ENCODE peak calls at places on chromosomes 4 and X, in four cellular contexts. One of them, this sample, is unnamed.

GRCh38 chrX:118773782-118774181 is 46.4 kb downstream of the IL13RA1 start:
- DNase-seq in Calu3: peak; percentile 45
- DNase-seq in substantia nigra: no peak
- DNase-seq in epithelial cell of esophagus: peak; percentile 93
- DNase-seq in this sample: no peak

GRCh38 chr4:80112236-80112635 is 39.2 kb upstream of the ANTXR2 start:
- DNase-seq in Calu3: no peak
- DNase-seq in substantia nigra: no peak
- DNase-seq in epithelial cell of esophagus: no peak
- DNase-seq in this sample: no peak

GRCh38 chr4:98686046-98686385 is 27.6 kb upstream of the TSPAN5 start:
- DNase-seq in Calu3: no peak
- DNase-seq in substantia nigra: no peak
- DNase-seq in epithelial cell of esophagus: no peak
- DNase-seq in this sample: no peak

GRCh38 chr4:158209825-158210807 is at the start of gene TMEM144:
- DNase-seq in Calu3: peak; percentile 87
- DNase-seq in substantia nigra: peak; percentile 87
- DNase-seq in epithelial cell of esophagus: peak; percentile 90
- DNase-seq in this sample: peak; percentile 58

GRCh38 chr4:89245459-89245858 is 62.1 kb downstream of the GPRIN3 start:
- DNase-seq in Calu3: no peak
- DNase-seq in substantia nigra: no peak
- DNase-seq in epithelial cell of esophagus: no peak
- DNase-seq in this sample: peak; percentile 47

GRCh38 chrX:45935408-45935807 is 609.8 kb downstream of the ZNF674 start:
- DNase-seq in Calu3: no peak
- DNase-seq in substantia nigra: no peak
- DNase-seq in epithelial cell of esophagus: no peak
- DNase-seq in this sample: no peak

GRCh38 chr4:142473218-142473959 is 372.7 kb downstream of the INPP4B start:
- DNase-seq in Calu3: peak; percentile 66
- DNase-seq in substantia nigra: no peak
- DNase-seq in epithelial cell of esophagus: peak; percentile 46
- DNase-seq in this sample: no peak

GRCh38 chr4:188701952-188702351 is 562.7 kb downstream of the TRIML1 start:
- DNase-seq in Calu3: no peak
- DNase-seq in substantia nigra: no peak
- DNase-seq in epithelial cell of esophagus: no peak
- DNase-seq in this sample: no peak

GRCh38 chr4:1512081-1512737 is 106.0 kb upstream of the NKX1-1 start:
- DNase-seq in Calu3: no peak
- DNase-seq in substantia nigra: no peak
- DNase-seq in epithelial cell of esophagus: no peak
- DNase-seq in this sample: no peak

GRCh38 chr4:163755013-163755412 is 260.5 kb downstream of the TMA16 start:
- DNase-seq in Calu3: no peak
- DNase-seq in substantia nigra: no peak
- DNase-seq in epithelial cell of esophagus: peak; percentile 54
- DNase-seq in this sample: peak; percentile 35

GRCh38 chr4:155442267-155443105 is 65.7 kb upstream of the MAP9 start:
- DNase-seq in Calu3: peak; percentile 81
- DNase-seq in substantia nigra: peak; percentile 10
- DNase-seq in epithelial cell of esophagus: peak; percentile 77
- DNase-seq in this sample: peak; percentile 23

GRCh38 chrX:11525685-11526084 is 140.0 kb downstream of the ARHGAP6 start:
- DNase-seq in Calu3: no peak
- DNase-seq in substantia nigra: no peak
- DNase-seq in epithelial cell of esophagus: no peak
- DNase-seq in this sample: no peak

GRCh38 chr4:78517050-78517652 is 34.4 kb upstream of the ANXA3 start:
- DNase-seq in Calu3: no peak
- DNase-seq in substantia nigra: no peak
- DNase-seq in epithelial cell of esophagus: peak; percentile 53
- DNase-seq in this sample: no peak

GRCh38 chr4:165472943-165473676 is 94.3 kb downstream of the CPE start:
- DNase-seq in Calu3: no peak
- DNase-seq in substantia nigra: no peak
- DNase-seq in epithelial cell of esophagus: no peak
- DNase-seq in this sample: no peak

GRCh38 chrX:16511776-16512400 is 138.1 kb upstream of the S100G start:
- DNase-seq in Calu3: no peak
- DNase-seq in substantia nigra: no peak
- DNase-seq in epithelial cell of esophagus: no peak
- DNase-seq in this sample: no peak

GRCh38 chrX:130799393-130799792 is 103.6 kb downstream of the ENOX2 start:
- DNase-seq in Calu3: no peak
- DNase-seq in substantia nigra: no peak
- DNase-seq in epithelial cell of esophagus: peak; percentile 47
- DNase-seq in this sample: no peak

GRCh38 chrX:120357186-120357585 is 4.7 kb upstream of the ATP1B4 start:
- DNase-seq in Calu3: no peak
- DNase-seq in substantia nigra: no peak
- DNase-seq in epithelial cell of esophagus: no peak
- DNase-seq in this sample: no peak

GRCh38 chrX:12984629-12985303 is 9.9 kb downstream of the TMSB4X start:
- DNase-seq in Calu3: peak; percentile 85
- DNase-seq in substantia nigra: no peak
- DNase-seq in epithelial cell of esophagus: peak; percentile 81
- DNase-seq in this sample: peak; percentile 98

GRCh38 chrX:2336181-2336580 is 164.6 kb downstream of the DHRSX start:
- DNase-seq in Calu3: no peak
- DNase-seq in substantia nigra: no peak
- DNase-seq in epithelial cell of esophagus: no peak
- DNase-seq in this sample: no peak

GRCh38 chr4:5292091-5292490 is 240.8 kb downstream of the STK32B start:
- DNase-seq in Calu3: no peak
- DNase-seq in substantia nigra: no peak
- DNase-seq in epithelial cell of esophagus: no peak
- DNase-seq in this sample: no peak

GRCh38 chrX:129581904-129582303 is 41.8 kb downstream of the OCRL start:
- DNase-seq in Calu3: no peak
- DNase-seq in substantia nigra: no peak
- DNase-seq in epithelial cell of esophagus: no peak
- DNase-seq in this sample: no peak

GRCh38 chrX:149830192-149830873 is 48.6 kb downstream of the MAGEA9 start:
- DNase-seq in Calu3: no peak
- DNase-seq in substantia nigra: no peak
- DNase-seq in epithelial cell of esophagus: peak; percentile 9
- DNase-seq in this sample: peak; percentile 13

GRCh38 chr4:60780874-60781273 is 419.3 kb upstream of the ADGRL3 start:
- DNase-seq in Calu3: no peak
- DNase-seq in substantia nigra: no peak
- DNase-seq in epithelial cell of esophagus: peak; percentile 63
- DNase-seq in this sample: no peak

GRCh38 chr4:147760695-147761094 is 28.8 kb downstream of the ARHGAP10 start:
- DNase-seq in Calu3: peak; percentile 11
- DNase-seq in substantia nigra: no peak
- DNase-seq in epithelial cell of esophagus: no peak
- DNase-seq in this sample: peak; percentile 30

GRCh38 chr4:184286346-184286745 is 68.7 kb upstream of the ENPP6 start:
- DNase-seq in Calu3: no peak
- DNase-seq in substantia nigra: no peak
- DNase-seq in epithelial cell of esophagus: no peak
- DNase-seq in this sample: no peak

GRCh38 chr4:108018038-108018883 is 28.6 kb downstream of the HADH start:
- DNase-seq in Calu3: peak; percentile 69
- DNase-seq in substantia nigra: peak; percentile 5
- DNase-seq in epithelial cell of esophagus: peak; percentile 81
- DNase-seq in this sample: peak; percentile 88

GRCh38 chr4:54632537-54632936 is 25.2 kb upstream of the KIT start:
- DNase-seq in Calu3: no peak
- DNase-seq in substantia nigra: no peak
- DNase-seq in epithelial cell of esophagus: no peak
- DNase-seq in this sample: no peak

GRCh38 chr4:109930469-109930868 is 17.8 kb downstream of the EGF start:
- DNase-seq in Calu3: no peak
- DNase-seq in substantia nigra: no peak
- DNase-seq in epithelial cell of esophagus: peak; percentile 85
- DNase-seq in this sample: no peak

GRCh38 chr4:15913631-15913970 is 24.9 kb downstream of the FGFBP1 start:
- DNase-seq in Calu3: peak; percentile 35
- DNase-seq in substantia nigra: no peak
- DNase-seq in epithelial cell of esophagus: peak; percentile 99
- DNase-seq in this sample: no peak

GRCh38 chr4:168536448-168536847 is 39.6 kb downstream of the PALLD start:
- DNase-seq in Calu3: no peak
- DNase-seq in substantia nigra: no peak
- DNase-seq in epithelial cell of esophagus: no peak
- DNase-seq in this sample: no peak

This sample was measured in SJCRH30.